ENCODE peak calls at places on chromosomes 13 and 19, in five cellular contexts. J is nephron progenitor cell, M is sigmoid colon, T is GM06990, E is omental fat pad. G is an unnamed sample.

GRCh38 chr13:112158961-112159360 is 92.0 kb downstream of the SOX1 start:
- DNase-seq in J (no peak), M (no peak), T (no peak), E (no peak), G (no peak)

GRCh38 chr13:44403720-44404063 is 30.1 kb downstream of the SERP2 start:
- DNase-seq in J (peak; percentile 27), M (peak; percentile 35), T (no peak), E (no peak), G (no peak)

GRCh38 chr13:109393045-109393444 is 393.3 kb downstream of the IRS2 start:
- DNase-seq in J (no peak), M (no peak), T (no peak), E (no peak), G (no peak)

GRCh38 chr19:57558525-57558924 is 1.1 kb downstream of the ZNF550 start:
- DNase-seq in J (no peak), M (no peak), T (no peak), E (no peak), G (peak; percentile 27)

GRCh38 chr13:91539458-91540156 is 141.2 kb downstream of the GPC5 start:
- DNase-seq in J (no peak), M (no peak), T (no peak), E (no peak), G (no peak)

GRCh38 chr19:13017306-13018036 is 22.2 kb downstream of the NFIX start:
- DNase-seq in J (no peak), M (no peak), T (no peak), E (no peak), G (no peak)

GRCh38 chr13:82118589-82118988 is 1763.7 kb downstream of the SLITRK1 start:
- DNase-seq in J (no peak), M (no peak), T (no peak), E (no peak), G (no peak)

GRCh38 chr19:9986787-9987281 is 23.5 kb downstream of the COL5A3 start:
- DNase-seq in J (no peak), M (peak; percentile 81), T (no peak), E (no peak), G (no peak)

GRCh38 chr13:98785405-98785804 is 32.9 kb upstream of the SLC15A1 start:
- DNase-seq in J (no peak), M (no peak), T (no peak), E (no peak), G (no peak)

GRCh38 chr13:72652681-72653080 is 74.7 kb downstream of the MZT1 start:
- DNase-seq in J (no peak), M (no peak), T (no peak), E (no peak), G (no peak)

GRCh38 chr19:45243144-45243732 is 2.0 kb downstream of the EXOC3L2 start:
- DNase-seq in J (no peak), M (no peak), T (no peak), E (no peak), G (no peak)

GRCh38 chr13:33017410-33017929 is 1.2 kb downstream of the KL start:
- DNase-seq in J (peak; percentile 11), M (peak; percentile 84), T (peak; percentile 52), E (no peak), G (peak; percentile 80)
- TF ChIP-seq CTCF in J (peak; percentile 40), M (peak; percentile 22), T (peak; percentile 73), E (no peak), G (peak; percentile 60)

GRCh38 chr19:19553670-19554069 is 15.6 kb downstream of the CILP2 start:
- DNase-seq in J (no peak), M (no peak), T (no peak), E (no peak), G (no peak)

GRCh38 chr19:19550972-19551861 is 13.2 kb downstream of the CILP2 start:
- DNase-seq in J (no peak), M (no peak), T (no peak), E (no peak), G (no peak)

GRCh38 chr19:19551862-19552192 is 13.8 kb downstream of the CILP2 start:
- DNase-seq in J (no peak), M (no peak), T (no peak), E (no peak), G (no peak)

GRCh38 chr19:19554074-19555023 is 16.3 kb downstream of the CILP2 start:
- DNase-seq in J (peak; percentile 69), M (no peak), T (no peak), E (peak; percentile 58), G (peak; percentile 88)

GRCh38 chr19:19552811-19553210 is 14.7 kb downstream of the CILP2 start:
- DNase-seq in J (peak; percentile 71), M (no peak), T (no peak), E (no peak), G (peak; percentile 82)
- TF ChIP-seq CTCF in J (peak; percentile 65), M (no peak), T (peak; percentile 63), E (no peak), G (peak; percentile 51)

GRCh38 chr13:66375756-66376155 is 854.4 kb downstream of the PCDH9 start:
- DNase-seq in J (no peak), M (no peak), T (no peak), E (no peak), G (no peak)
- TF ChIP-seq CTCF in J (no peak), M (no peak), T (no peak), E (no peak), G (no peak)

DNA sequence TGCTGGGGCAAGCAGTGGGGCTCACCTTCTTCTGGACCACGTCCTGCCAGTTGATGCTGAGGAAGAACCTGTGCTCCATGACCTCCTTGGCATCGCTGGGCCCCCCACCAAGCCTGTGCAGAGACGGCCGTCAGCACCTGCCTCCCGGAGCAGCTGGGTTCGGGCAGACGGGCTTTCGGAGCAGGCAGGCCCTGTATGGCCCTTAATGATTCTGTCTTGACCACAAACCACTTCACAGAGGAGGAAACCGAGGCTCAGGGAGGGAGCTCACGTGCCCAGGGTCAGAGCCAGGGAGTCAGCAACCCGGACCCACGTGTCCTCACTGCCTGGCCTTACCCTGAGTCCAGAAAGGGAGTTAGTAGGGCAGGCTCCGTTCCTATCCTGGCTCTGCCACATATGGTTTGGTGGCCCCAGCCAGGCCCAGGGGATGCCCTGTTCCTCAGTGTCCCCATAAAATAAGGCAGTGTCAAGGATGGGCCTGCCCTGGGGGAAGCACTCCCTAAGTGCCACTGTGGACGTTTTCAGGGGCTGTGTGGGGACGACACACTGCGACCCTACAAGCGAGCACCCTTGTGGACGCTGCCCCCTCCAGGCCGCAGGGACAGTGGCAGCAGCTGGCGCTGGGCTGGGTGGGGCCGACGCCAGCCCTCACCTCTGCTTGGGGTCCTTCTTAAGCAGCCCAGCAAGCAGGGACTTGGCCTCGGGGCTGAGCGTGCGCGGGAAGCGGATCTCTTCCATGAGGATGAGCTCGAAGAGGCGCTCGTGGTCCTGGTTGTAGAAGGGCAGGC is 8.9 kb upstream of the CCNP start:
- DNase-seq in J (no peak), M (no peak), T (no peak), E (no peak), G (no peak)
- TF ChIP-seq CTCF in J (peak; percentile 23), M (no peak), T (no peak), E (no peak), G (no peak)

DNA sequence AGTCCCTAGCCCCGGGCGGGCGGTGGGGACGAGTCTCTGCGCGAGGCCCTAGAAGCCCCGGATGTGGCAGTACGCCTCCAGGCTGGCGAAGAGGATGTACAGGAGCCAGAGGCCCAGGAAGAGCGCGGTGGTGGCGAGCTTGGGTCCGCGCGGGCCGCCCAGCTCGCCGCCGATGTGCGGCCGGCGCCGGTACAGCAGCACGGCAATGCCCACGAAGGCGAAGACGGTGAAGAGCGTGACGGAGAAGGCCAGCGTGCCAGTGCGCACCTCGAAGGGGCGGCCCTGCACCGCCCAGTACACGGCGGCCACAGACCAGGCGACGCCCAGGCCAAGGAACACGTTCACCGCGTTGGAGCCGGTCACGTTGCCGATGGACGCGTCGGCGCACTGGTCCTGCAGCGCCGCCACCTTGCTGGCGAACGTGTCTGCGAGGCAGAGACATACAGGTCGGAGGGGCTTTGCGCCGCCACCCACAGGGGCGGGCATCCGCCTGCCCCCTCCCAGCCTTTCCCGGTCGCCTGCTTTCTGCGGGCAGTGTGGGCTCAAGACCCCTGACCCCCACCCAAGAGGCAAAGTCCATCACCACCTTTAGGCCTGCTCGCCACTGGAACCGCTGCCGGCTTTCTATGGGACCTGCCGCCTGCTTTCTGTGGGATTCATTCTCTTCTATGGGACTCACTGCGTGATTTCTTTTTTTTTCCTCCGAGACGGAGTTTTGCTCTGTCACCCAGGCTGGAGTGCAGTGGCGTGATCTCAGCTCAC is 10.9 kb upstream of the MEIS3 start:
- DNase-seq in J (peak; percentile 66), M (no peak), T (peak; percentile 42), E (no peak), G (no peak)
- TF ChIP-seq CTCF in J (peak; percentile 21), M (no peak), T (peak; percentile 6), E (no peak), G (no peak)

GRCh38 chr19:30221176-30221575 is 151.0 kb upstream of the ZNF536 start:
- DNase-seq in J (no peak), M (no peak), T (no peak), E (no peak), G (no peak)

GRCh38 chr19:30223866-30224688 is 148.1 kb upstream of the ZNF536 start:
- DNase-seq in J (no peak), M (no peak), T (no peak), E (no peak), G (no peak)

GRCh38 chr19:30222993-30223865 is 149.0 kb upstream of the ZNF536 start:
- DNase-seq in J (peak; percentile 48), M (peak; percentile 48), T (no peak), E (no peak), G (no peak)

GRCh38 chr19:30224689-30225606 is 147.2 kb upstream of the ZNF536 start:
- DNase-seq in J (peak; percentile 43), M (peak; percentile 53), T (no peak), E (no peak), G (no peak)

GRCh38 chr19:30222428-30222873 is 149.7 kb upstream of the ZNF536 start:
- DNase-seq in J (peak; percentile 77), M (no peak), T (no peak), E (no peak), G (peak; percentile 76)
- TF ChIP-seq CTCF in J (peak; percentile 89), M (no peak), T (peak; percentile 60), E (no peak), G (peak; percentile 59)

DNA sequence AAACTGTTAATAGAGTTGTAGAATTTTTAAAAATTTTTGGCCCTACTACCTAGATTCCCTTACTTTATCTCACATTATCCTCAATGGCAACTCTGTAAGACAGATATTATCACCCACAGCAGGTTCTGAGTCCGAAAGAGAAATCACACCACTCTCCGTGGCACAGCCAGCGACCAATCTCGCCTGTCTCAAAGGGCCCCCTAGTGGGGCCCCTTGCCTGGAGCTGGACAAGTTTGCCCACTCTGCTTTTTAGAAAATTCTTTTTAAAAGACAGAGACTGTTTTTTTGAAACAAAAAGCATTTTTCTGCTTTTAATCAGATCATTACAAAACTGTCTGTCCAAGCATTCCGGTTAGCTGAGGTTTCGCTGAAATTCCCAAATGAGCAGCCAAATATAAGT is 21.7 kb downstream of the PHF11 start:
- DNase-seq in J (peak; percentile 9), M (no peak), T (no peak), E (no peak), G (no peak)
- TF ChIP-seq CTCF in J (peak; percentile 37), M (no peak), T (peak; percentile 28), E (no peak), G (no peak)

GRCh38 chr13:95060120-95060519 is 241.1 kb downstream of the ABCC4 start:
- DNase-seq in J (no peak), M (no peak), T (no peak), E (no peak), G (no peak)
- TF ChIP-seq CTCF in J (no peak), M (no peak), T (no peak), E (no peak), G (no peak)

G was measured in GM13976.